ENCODE peak calls at places on chromosome 2, in seven cellular contexts. T is COR-L47, J is prostate gland, P is brain microvascular endothelial cell, K is H9, R is endothelial cell, D is ACHN. E is an unnamed sample.

GRCh38 chr2:3712424-3712823 is 9.0 kb downstream of the DCDC2C start:
- DNase-seq in J (no peak), T (peak), P (no peak), K (no peak), D (no peak), R (no peak), E (no peak)

GRCh38 chr2:44537264-44537663 is 175.5 kb downstream of the CAMKMT start:
- DNase-seq in J (no peak), K (no peak), D (no peak), P (no peak), R (no peak), T (no peak), E (no peak)

GRCh38 chr2:64831134-64831976 is 157.8 kb upstream of the SLC1A4 start:
- DNase-seq in K (peak), R (peak), T (no peak), J (peak), D (peak), P (peak), E (peak)

GRCh38 chr2:212945526-212945925 is 205.9 kb downstream of the IKZF2 start:
- DNase-seq in J (no peak), R (no peak), T (no peak), K (no peak), D (no peak), P (no peak), E (no peak)

GRCh38 chr2:64807417-64807816 is 153.7 kb upstream of the SERTAD2 start:
- DNase-seq in J (no peak), P (peak), K (no peak), T (no peak), D (peak), R (no peak), E (no peak)

GRCh38 chr2:3457524-3458395 is 61.6 kb downstream of the ADI1 start:
- DNase-seq in P (no peak), R (no peak), K (peak), D (no peak), J (no peak), T (no peak), E (no peak)

GRCh38 chr2:111898703-111899514 is 502 bp downstream of the MERTK start:
- DNase-seq in T (no peak), R (peak), P (no peak), J (peak), K (no peak), D (no peak), E (no peak)

GRCh38 chr2:236369606-236370005 is 105.4 kb upstream of the ASB18 start:
- DNase-seq in K (peak), R (no peak), P (no peak), T (no peak), D (no peak), J (no peak), E (no peak)

GRCh38 chr2:126653102-126653501 is 2.9 kb upstream of the GYPC start:
- DNase-seq in T (no peak), K (no peak), R (no peak), P (no peak), D (no peak), J (no peak), E (no peak)

GRCh38 chr2:176729706-176730569 is 460.7 kb downstream of the MTX2 start:
- DNase-seq in R (no peak), D (no peak), J (peak), P (peak), T (peak), K (no peak), E (peak)

GRCh38 chr2:45778720-45779171 is 127.3 kb downstream of the PRKCE start:
- DNase-seq in R (peak), K (peak), D (peak), P (peak), T (peak), J (peak), E (peak)

GRCh38 chr2:96869824-96870630 is at the start of gene SEMA4C:
- DNase-seq in P (no peak), K (no peak), T (peak), J (peak), D (peak), R (peak), E (no peak)

GRCh38 chr2:109510136-109511028 is 103.4 kb downstream of the SEPTIN10 start:
- DNase-seq in T (peak), P (peak), K (peak), J (peak), R (peak), D (peak), E (peak)

GRCh38 chr2:162403884-162404283 is 60.0 kb downstream of the GCA start:
- DNase-seq in P (peak), J (peak), D (peak), T (no peak), K (no peak), R (no peak), E (no peak)

GRCh38 chr2:74379851-74380789 is at the start of gene DCTN1:
- DNase-seq in R (peak), K (peak), D (peak), T (peak), J (peak), P (peak), E (no peak)

GRCh38 chr2:173588931-173589369 is 234.3 kb downstream of the CDCA7 start:
- DNase-seq in P (peak), K (no peak), J (no peak), T (no peak), D (peak), R (no peak), E (no peak)

GRCh38 chr2:110853516-110853915 is 121.1 kb downstream of the ACOXL start:
- DNase-seq in J (no peak), P (peak), K (peak), T (no peak), D (peak), R (peak), E (no peak)

GRCh38 chr2:19369341-19369955 is 11.0 kb upstream of the OSR1 start:
- DNase-seq in T (peak), P (peak), R (no peak), K (peak), J (no peak), D (peak), E (no peak)

GRCh38 chr2:176650101-176650500 is 380.9 kb downstream of the MTX2 start:
- DNase-seq in R (no peak), K (no peak), D (peak), T (no peak), J (no peak), P (no peak), E (no peak)

GRCh38 chr2:16508061-16508851 is 157.4 kb downstream of the CYRIA start:
- DNase-seq in P (no peak), T (peak), J (peak), D (peak), K (peak), R (peak), E (no peak)

GRCh38 chr2:212537311-212538155 is 1.1 kb downstream of the ERBB4 start:
- DNase-seq in D (peak), K (peak), P (no peak), R (peak), J (peak), T (peak), E (no peak)

GRCh38 chr2:211129798-211130197 is 573.4 kb downstream of the CPS1 start:
- DNase-seq in P (no peak), K (no peak), R (no peak), T (no peak), D (no peak), J (no peak), E (no peak)

GRCh38 chr2:196459539-196459938 is 180.0 kb upstream of the CCDC150 start:
- DNase-seq in J (no peak), P (peak), K (no peak), D (peak), T (no peak), R (no peak), E (no peak)

GRCh38 chr2:121748202-121748601 is 7.2 kb upstream of the TSN start:
- DNase-seq in T (peak), P (peak), K (peak), R (no peak), J (no peak), D (no peak), E (no peak)

GRCh38 chr2:32925976-32926707 is 20.6 kb upstream of the LTBP1 start:
- DNase-seq in T (no peak), J (no peak), P (no peak), K (no peak), R (no peak), D (no peak), E (no peak)

GRCh38 chr2:1826188-1826905 is 82.0 kb upstream of the PXDN start:
- DNase-seq in P (no peak), J (no peak), D (no peak), T (no peak), R (no peak), K (no peak), E (no peak)

GRCh38 chr2:99488999-99489757 is 639 bp downstream of the REV1 start:
- DNase-seq in T (peak), R (peak), P (peak), J (peak), K (peak), D (peak), E (no peak)

GRCh38 chr2:197198890-197199289 is 111.7 kb downstream of the ANKRD44 start:
- DNase-seq in D (no peak), P (no peak), K (no peak), R (no peak), T (no peak), J (peak), E (no peak)

GRCh38 chr2:42874838-42875801 is 82.7 kb upstream of the HAAO start:
- DNase-seq in K (peak), T (no peak), J (no peak), R (no peak), D (no peak), P (no peak), E (no peak)

E was measured in thoracic aorta.